ENCODE peak calls at places on chromosomes 13 and 19, in nine cellular contexts. N, J, U, E, Q, A, B, R and H are unnamed samples.
A peak's percentile ranks its signal among the peaks of the same experiment; 100 is the strongest.

GRCh38 chr13:91988331-91988730 is 589.9 kb downstream of the GPC5 start:
- DNase-seq in E (no peak), J (no peak), U (no peak), N (no peak), B (no peak), A (no peak), R (no peak), Q (no peak), H (no peak)

GRCh38 chr13:31242342-31242741 is 42.6 kb downstream of the B3GLCT start:
- DNase-seq in E (no peak), B (no peak), A (no peak), Q (no peak), U (no peak), R (no peak), N (no peak), J (no peak), H (no peak)

GRCh38 chr19:44051654-44052402 is at the start of gene ZNF223:
- DNase-seq in E (peak; percentile 95), J (peak; percentile 95), R (peak; percentile 93), B (peak; percentile 98), U (peak; percentile 97), A (no peak), Q (peak; percentile 91), N (peak; percentile 93), H (peak; percentile 96)

GRCh38 chr19:5257155-5258045 is 83.2 kb downstream of the PTPRS start:
- DNase-seq in B (no peak), A (no peak), Q (no peak), N (no peak), E (peak; percentile 74), U (no peak), R (no peak), J (no peak), H (no peak)

GRCh38 chr13:20702945-20703784 is at the start of gene IL17D:
- DNase-seq in N (no peak), E (peak; percentile 91), R (no peak), J (peak; percentile 55), A (peak; percentile 49), Q (no peak), U (no peak), B (peak; percentile 44), H (peak; percentile 79)

GRCh38 chr19:29860492-29860891 is 48.7 kb downstream of the CCNE1 start:
- DNase-seq in R (no peak), Q (no peak), U (no peak), J (no peak), B (no peak), A (no peak), E (no peak), N (no peak), H (no peak)

GRCh38 chr19:56167064-56167578 is 8.7 kb upstream of the GALP start:
- DNase-seq in R (no peak), Q (peak; percentile 35), N (no peak), B (no peak), A (no peak), E (peak; percentile 83), J (no peak), U (no peak), H (no peak)

GRCh38 chr19:56538761-56539263 is at the start of gene ZFP28:
- DNase-seq in U (peak; percentile 85), N (peak; percentile 76), B (peak; percentile 81), Q (no peak), A (peak; percentile 64), R (no peak), J (peak; percentile 87), E (peak; percentile 79), H (peak; percentile 92)

GRCh38 chr13:76992548-76993001 is 694 bp downstream of the CLN5 start:
- DNase-seq in Q (no peak), E (no peak), A (peak; percentile 29), N (peak; percentile 30), U (peak; percentile 16), B (peak; percentile 61), J (no peak), R (no peak), H (peak; percentile 57)

GRCh38 chr19:5002143-5002542 is 33.2 kb downstream of the KDM4B start:
- DNase-seq in J (no peak), N (no peak), A (no peak), Q (no peak), E (peak; percentile 89), U (no peak), R (no peak), B (no peak), H (no peak)

DNA sequence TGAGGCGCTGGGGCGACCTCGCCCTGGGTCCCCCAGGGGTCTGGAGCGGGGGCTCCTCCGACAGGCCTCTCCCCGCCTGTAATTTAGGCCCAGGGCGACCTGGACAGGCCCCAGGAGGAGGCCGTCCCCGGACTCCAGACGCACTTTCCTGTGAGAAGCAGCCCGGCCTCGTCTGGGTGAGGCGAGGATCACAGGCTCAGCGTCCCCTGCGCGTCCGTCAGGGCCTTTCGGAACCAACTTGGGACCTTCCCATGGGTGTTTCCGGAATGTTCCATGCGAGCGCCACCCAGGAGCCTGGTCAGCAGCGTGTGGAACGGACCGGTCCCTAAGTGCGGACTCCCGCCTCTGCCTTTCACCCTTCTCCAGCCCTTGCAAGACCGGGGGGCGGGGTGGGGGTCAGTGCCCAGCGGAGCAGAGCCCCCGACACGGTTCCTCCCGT is 1.0 kb upstream of the GRTP1 start:
- DNase-seq in A (no peak), R (no peak), N (peak; percentile 58), Q (no peak), U (no peak), J (no peak), B (peak; percentile 27), E (peak; percentile 83), H (no peak)
- H3K4me3 ChIP-seq in A (no peak overlapping the region), R (peak overlapping the region; percentile 96), N (peak overlapping the region; percentile 64), Q (no peak overlapping the region), U (peak overlapping the region; percentile 32), J (peak overlapping the region; percentile 46), B (peak overlapping the region; percentile 28), E (no peak overlapping the region), H (no peak overlapping the region)

GRCh38 chr19:8571006-8571411 is 6.2 kb downstream of the MYO1F start:
- DNase-seq in A (peak; percentile 49), U (peak; percentile 29), J (peak; percentile 71), Q (no peak), R (no peak), N (no peak), E (peak; percentile 92), B (peak; percentile 38), H (peak; percentile 74)
- H3K4me1 ChIP-seq in A (peaks cover 62% of the 10 kb centered on the region), U (no peaks in the 10 kb centered on the region), J (peaks cover 70% of the 10 kb centered on the region), Q (no peaks in the 10 kb centered on the region), R (no peaks in the 10 kb centered on the region), N (no peaks in the 10 kb centered on the region), E (peaks cover 22% of the 10 kb centered on the region), B (no peaks in the 10 kb centered on the region), H (no peaks in the 10 kb centered on the region)

DNA sequence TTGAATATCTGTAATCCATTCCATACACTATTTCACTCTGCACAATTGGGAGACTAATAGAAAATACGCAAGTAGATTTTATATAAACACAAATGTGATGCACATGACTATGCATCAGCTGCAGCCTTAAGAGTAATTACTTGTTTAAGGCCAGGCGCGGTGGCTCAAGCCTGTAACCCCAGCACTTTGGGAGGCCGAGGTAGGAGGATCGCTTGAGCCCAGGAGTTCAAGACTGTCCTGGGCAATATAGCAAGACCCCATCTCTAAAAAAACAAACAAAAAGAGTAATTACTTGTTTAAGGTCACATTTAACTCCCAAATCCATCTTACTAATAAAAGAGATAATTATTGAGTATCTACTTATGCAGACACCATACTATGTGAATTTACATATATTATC is 18.0 kb downstream of the IPO5 start:
- DNase-seq in B (no peak), J (no peak), E (no peak), U (no peak), A (no peak), N (no peak), Q (no peak), R (no peak), H (no peak)
- H3K27ac ChIP-seq in B (no peak overlapping the region), J (no peak overlapping the region), E (no peak overlapping the region), U (no peak overlapping the region), A (no peak overlapping the region), N (no peak overlapping the region), Q (no peak overlapping the region), R (no peak overlapping the region), H (no peak overlapping the region)

GRCh38 chr19:2653717-2654584 is 48.5 kb downstream of the GNG7 start:
- DNase-seq in A (no peak), B (no peak), R (no peak), Q (no peak), E (peak; percentile 71), U (no peak), N (no peak), J (no peak), H (no peak)
- H3K4me3 ChIP-seq in A (no peak overlapping the region), B (no peak overlapping the region), R (no peak overlapping the region), Q (no peak overlapping the region), E (no peak overlapping the region), U (no peak overlapping the region), N (no peak overlapping the region), J (no peak overlapping the region), H (no peak overlapping the region)

GRCh38 chr19:48970923-48971395 is 5.8 kb downstream of the FTL start:
- DNase-seq in N (peak; percentile 83), U (peak; percentile 79), A (peak; percentile 80), J (peak; percentile 90), Q (no peak), R (no peak), B (peak; percentile 81), E (peak; percentile 94), H (peak; percentile 96)
- H3K4me1 ChIP-seq in N (no peaks in the 10 kb centered on the region), U (peaks cover 42% of the 10 kb centered on the region), A (peaks cover 8% of the 10 kb centered on the region), J (peaks cover 32% of the 10 kb centered on the region), Q (no peaks in the 10 kb centered on the region), R (peaks cover 14% of the 10 kb centered on the region), B (no peaks in the 10 kb centered on the region), E (peaks cover 17% of the 10 kb centered on the region), H (no peaks in the 10 kb centered on the region)

GRCh38 chr13:46521921-46522691 is 30.9 kb upstream of the LRCH1 start:
- DNase-seq in B (no peak), N (no peak), J (no peak), R (no peak), U (no peak), A (no peak), Q (no peak), E (no peak), H (no peak)

GRCh38 chr13:46522692-46523040 is 30.3 kb upstream of the LRCH1 start:
- DNase-seq in N (no peak), A (no peak), R (no peak), Q (no peak), B (no peak), E (no peak), J (no peak), U (no peak), H (no peak)

GRCh38 chr13:46519177-46519576 is 33.8 kb upstream of the LRCH1 start:
- DNase-seq in E (no peak), U (no peak), J (no peak), R (no peak), Q (no peak), A (no peak), N (no peak), B (no peak), H (no peak)

GRCh38 chr13:46521486-46521885 is 31.5 kb upstream of the LRCH1 start:
- DNase-seq in Q (no peak), B (no peak), A (no peak), E (no peak), U (no peak), J (no peak), R (no peak), N (no peak), H (no peak)

GRCh38 chr13:46520188-46520587 is 32.8 kb upstream of the LRCH1 start:
- DNase-seq in A (no peak), N (no peak), E (peak; percentile 63), U (peak; percentile 20), Q (no peak), B (no peak), R (no peak), J (no peak), H (no peak)
- H3K27ac ChIP-seq in A (no peak overlapping the region), N (peak overlapping the region; percentile 1), E (no peak overlapping the region), U (no peak overlapping the region), Q (no peak overlapping the region), B (no peak overlapping the region), R (no peak overlapping the region), J (no peak overlapping the region), H (no peak overlapping the region)